ENCODE peak calls at places on chromosomes 16 and 17, in eight cellular contexts. One of them, this sample, is unnamed.

GRCh38 chr17:57747221-57748017 is 2.3 kb upstream of the CCDC182 start:
- DNase-seq in SHP77: peak
- DNase-seq in astrocyte of the cerebellum: peak
- DNase-seq in NCI-H524 treated with DMSO at 0.1 percent for 48 hours: peak
- DNase-seq in mesendoderm: peak
- DNase-seq in AG08395: peak
- DNase-seq in NCI-H2171 treated with DMSO at 0.1 percent for 48 hours: peak
- DNase-seq in sciatic nerve: no peak
- DNase-seq in this sample: peak

GRCh38 chr16:79595916-79596450 is 4.6 kb downstream of the MAF start:
- DNase-seq in AG08395: no peak
- DNase-seq in NCI-H524 treated with DMSO at 0.1 percent for 48 hours: no peak
- DNase-seq in sciatic nerve: no peak
- DNase-seq in mesendoderm: no peak
- DNase-seq in SHP77: no peak
- DNase-seq in astrocyte of the cerebellum: no peak
- DNase-seq in NCI-H2171 treated with DMSO at 0.1 percent for 48 hours: no peak
- DNase-seq in this sample: no peak

GRCh38 chr16:79334127-79334526 is 266.4 kb downstream of the MAF start:
- DNase-seq in SHP77: no peak
- DNase-seq in mesendoderm: peak
- DNase-seq in sciatic nerve: no peak
- DNase-seq in AG08395: no peak
- DNase-seq in astrocyte of the cerebellum: no peak
- DNase-seq in NCI-H524 treated with DMSO at 0.1 percent for 48 hours: no peak
- DNase-seq in NCI-H2171 treated with DMSO at 0.1 percent for 48 hours: no peak
- DNase-seq in this sample: no peak

GRCh38 chr17:10725262-10725661 is 4.6 kb downstream of the TMEM220 start:
- DNase-seq in NCI-H524 treated with DMSO at 0.1 percent for 48 hours: no peak
- DNase-seq in NCI-H2171 treated with DMSO at 0.1 percent for 48 hours: no peak
- DNase-seq in mesendoderm: no peak
- DNase-seq in astrocyte of the cerebellum: no peak
- DNase-seq in SHP77: no peak
- DNase-seq in sciatic nerve: no peak
- DNase-seq in AG08395: no peak
- DNase-seq in this sample: no peak

GRCh38 chr17:66964930-66965800 is 658 bp downstream of the CACNG4 start:
- DNase-seq in mesendoderm: peak
- DNase-seq in NCI-H524 treated with DMSO at 0.1 percent for 48 hours: peak
- DNase-seq in astrocyte of the cerebellum: no peak
- DNase-seq in SHP77: no peak
- DNase-seq in sciatic nerve: no peak
- DNase-seq in AG08395: no peak
- DNase-seq in NCI-H2171 treated with DMSO at 0.1 percent for 48 hours: peak
- DNase-seq in this sample: no peak

GRCh38 chr17:17387461-17388362 is 84.5 kb downstream of the NT5M start:
- DNase-seq in astrocyte of the cerebellum: no peak
- DNase-seq in SHP77: peak
- DNase-seq in mesendoderm: peak
- DNase-seq in AG08395: no peak
- DNase-seq in sciatic nerve: no peak
- DNase-seq in NCI-H2171 treated with DMSO at 0.1 percent for 48 hours: peak
- DNase-seq in NCI-H524 treated with DMSO at 0.1 percent for 48 hours: no peak
- DNase-seq in this sample: no peak

GRCh38 chr17:14006249-14006942 is 62.9 kb upstream of the COX10 start:
- DNase-seq in NCI-H2171 treated with DMSO at 0.1 percent for 48 hours: no peak
- DNase-seq in NCI-H524 treated with DMSO at 0.1 percent for 48 hours: no peak
- DNase-seq in astrocyte of the cerebellum: no peak
- DNase-seq in sciatic nerve: no peak
- DNase-seq in AG08395: no peak
- DNase-seq in SHP77: no peak
- DNase-seq in mesendoderm: no peak
- DNase-seq in this sample: no peak

GRCh38 chr17:28734712-28735241 is 6.2 kb downstream of the NEK8 start:
- DNase-seq in mesendoderm: no peak
- DNase-seq in AG08395: no peak
- DNase-seq in NCI-H2171 treated with DMSO at 0.1 percent for 48 hours: no peak
- DNase-seq in sciatic nerve: no peak
- DNase-seq in NCI-H524 treated with DMSO at 0.1 percent for 48 hours: no peak
- DNase-seq in SHP77: no peak
- DNase-seq in astrocyte of the cerebellum: no peak
- DNase-seq in this sample: no peak

GRCh38 chr17:45332989-45333701 is 16.3 kb upstream of the MAP3K14 start:
- DNase-seq in mesendoderm: peak
- DNase-seq in sciatic nerve: peak
- DNase-seq in NCI-H2171 treated with DMSO at 0.1 percent for 48 hours: no peak
- DNase-seq in SHP77: no peak
- DNase-seq in AG08395: peak
- DNase-seq in astrocyte of the cerebellum: no peak
- DNase-seq in NCI-H524 treated with DMSO at 0.1 percent for 48 hours: no peak
- DNase-seq in this sample: no peak

GRCh38 chr17:81831957-81832607 is 1.0 kb downstream of the MCRIP1 start:
- DNase-seq in astrocyte of the cerebellum: no peak
- DNase-seq in SHP77: no peak
- DNase-seq in mesendoderm: no peak
- DNase-seq in AG08395: peak
- DNase-seq in sciatic nerve: no peak
- DNase-seq in NCI-H524 treated with DMSO at 0.1 percent for 48 hours: no peak
- DNase-seq in NCI-H2171 treated with DMSO at 0.1 percent for 48 hours: peak
- DNase-seq in this sample: peak

GRCh38 chr17:81420769-81421462 is 25.7 kb downstream of the BAHCC1 start:
- DNase-seq in NCI-H524 treated with DMSO at 0.1 percent for 48 hours: no peak
- DNase-seq in astrocyte of the cerebellum: no peak
- DNase-seq in mesendoderm: no peak
- DNase-seq in SHP77: no peak
- DNase-seq in NCI-H2171 treated with DMSO at 0.1 percent for 48 hours: no peak
- DNase-seq in AG08395: peak
- DNase-seq in sciatic nerve: no peak
- DNase-seq in this sample: peak

GRCh38 chr17:1707107-1707506 is 3.1 kb downstream of the TLCD2 start:
- DNase-seq in NCI-H2171 treated with DMSO at 0.1 percent for 48 hours: no peak
- DNase-seq in sciatic nerve: no peak
- DNase-seq in AG08395: no peak
- DNase-seq in NCI-H524 treated with DMSO at 0.1 percent for 48 hours: no peak
- DNase-seq in astrocyte of the cerebellum: no peak
- DNase-seq in mesendoderm: no peak
- DNase-seq in SHP77: no peak
- DNase-seq in this sample: no peak

GRCh38 chr16:78775161-78775561 is 675.7 kb downstream of the WWOX start:
- DNase-seq in SHP77: no peak
- DNase-seq in mesendoderm: no peak
- DNase-seq in sciatic nerve: no peak
- DNase-seq in NCI-H2171 treated with DMSO at 0.1 percent for 48 hours: no peak
- DNase-seq in AG08395: no peak
- DNase-seq in NCI-H524 treated with DMSO at 0.1 percent for 48 hours: no peak
- DNase-seq in astrocyte of the cerebellum: no peak
- DNase-seq in this sample: no peak

GRCh38 chr16:66035096-66035495 is 331.4 kb upstream of the CDH5 start:
- DNase-seq in AG08395: no peak
- DNase-seq in NCI-H2171 treated with DMSO at 0.1 percent for 48 hours: no peak
- DNase-seq in SHP77: no peak
- DNase-seq in astrocyte of the cerebellum: no peak
- DNase-seq in sciatic nerve: peak
- DNase-seq in NCI-H524 treated with DMSO at 0.1 percent for 48 hours: no peak
- DNase-seq in mesendoderm: no peak
- DNase-seq in this sample: peak

GRCh38 chr16:81442220-81442908 is 2.2 kb upstream of the CMIP start:
- DNase-seq in astrocyte of the cerebellum: no peak
- DNase-seq in NCI-H524 treated with DMSO at 0.1 percent for 48 hours: no peak
- DNase-seq in SHP77: no peak
- DNase-seq in sciatic nerve: no peak
- DNase-seq in AG08395: no peak
- DNase-seq in NCI-H2171 treated with DMSO at 0.1 percent for 48 hours: no peak
- DNase-seq in mesendoderm: no peak
- DNase-seq in this sample: no peak

GRCh38 chr17:76547183-76547641 is 7.4 kb downstream of the PRCD start:
- DNase-seq in SHP77: peak
- DNase-seq in AG08395: peak
- DNase-seq in NCI-H524 treated with DMSO at 0.1 percent for 48 hours: peak
- DNase-seq in mesendoderm: peak
- DNase-seq in NCI-H2171 treated with DMSO at 0.1 percent for 48 hours: peak
- DNase-seq in astrocyte of the cerebellum: no peak
- DNase-seq in sciatic nerve: peak
- DNase-seq in this sample: peak

GRCh38 chr17:691423-691822 is 23.2 kb downstream of the VPS53 start:
- DNase-seq in sciatic nerve: no peak
- DNase-seq in NCI-H2171 treated with DMSO at 0.1 percent for 48 hours: no peak
- DNase-seq in SHP77: no peak
- DNase-seq in astrocyte of the cerebellum: no peak
- DNase-seq in mesendoderm: no peak
- DNase-seq in AG08395: peak
- DNase-seq in NCI-H524 treated with DMSO at 0.1 percent for 48 hours: no peak
- DNase-seq in this sample: peak

GRCh38 chr17:73359987-73360410 is 48.2 kb upstream of the CDC42EP4 start:
- DNase-seq in AG08395: no peak
- DNase-seq in NCI-H2171 treated with DMSO at 0.1 percent for 48 hours: no peak
- DNase-seq in astrocyte of the cerebellum: no peak
- DNase-seq in SHP77: no peak
- DNase-seq in NCI-H524 treated with DMSO at 0.1 percent for 48 hours: no peak
- DNase-seq in mesendoderm: peak
- DNase-seq in sciatic nerve: no peak
- DNase-seq in this sample: no peak